ENCODE peak calls at places on chromosomes 2 and 18, in five cellular contexts. M, V, Y, D and S are unnamed samples.

GRCh38 chr2:10811552-10811951 is 1.0 kb downstream of the PDIA6 start:
- DNase-seq in V (no peak), D (no peak), M (no peak), Y (peak), S (peak)

GRCh38 chr2:241666627-241667400 is 19.8 kb downstream of the DTYMK start:
- DNase-seq in V (no peak), M (no peak), Y (peak), D (no peak), S (no peak)

GRCh38 chr2:145599761-145600160 is 1079.8 kb upstream of the ZEB2 start:
- DNase-seq in Y (no peak), V (no peak), M (no peak), D (no peak), S (peak)

GRCh38 chr2:137893145-137893544 is 71.1 kb upstream of the HNMT start:
- DNase-seq in V (no peak), M (no peak), Y (no peak), D (no peak), S (no peak)

GRCh38 chr2:46816846-46817726 is 98.5 kb downstream of the MCFD2 start:
- DNase-seq in V (no peak), D (no peak), M (no peak), Y (no peak), S (no peak)

GRCh38 chr2:94956797-94957391 is 68.6 kb upstream of the MAL start:
- DNase-seq in M (no peak), V (peak), D (peak), Y (peak), S (peak)

GRCh38 chr2:160562730-160563129 is 69.1 kb upstream of the RBMS1 start:
- DNase-seq in M (no peak), D (no peak), Y (no peak), V (no peak), S (no peak)

GRCh38 chr2:114192362-114192761 is 250.1 kb upstream of the DPP10 start:
- DNase-seq in Y (peak), D (no peak), V (no peak), M (no peak), S (no peak)

GRCh38 chr18:49459404-49460171 is 857 bp downstream of the DYM start:
- DNase-seq in D (no peak), Y (peak), V (no peak), M (no peak), S (no peak)

GRCh38 chr2:3643371-3644245 is 14.4 kb upstream of the ALLC start:
- DNase-seq in M (peak), Y (no peak), D (no peak), V (no peak), S (peak)

GRCh38 chr2:70675862-70676261 is 92.1 kb downstream of the ADD2 start:
- DNase-seq in Y (no peak), D (no peak), M (no peak), V (no peak), S (no peak)

GRCh38 chr2:63649829-63650228 is 61.1 kb downstream of the MDH1 start:
- DNase-seq in V (no peak), M (no peak), Y (no peak), D (no peak), S (no peak)

GRCh38 chr2:41779873-41780272 is 267.9 kb upstream of the PKDCC start:
- DNase-seq in V (no peak), D (no peak), M (no peak), Y (peak), S (no peak)

GRCh38 chr2:10946394-10946793 is 34.7 kb downstream of the KCNF1 start:
- DNase-seq in M (no peak), V (no peak), D (no peak), Y (no peak), S (no peak)

GRCh38 chr2:74471332-74472065 is 981 bp downstream of the MRPL53 start:
- DNase-seq in D (no peak), V (no peak), M (no peak), Y (peak), S (no peak)

GRCh38 chr2:56128235-56128634 is 55.6 kb upstream of the CCDC85A start:
- DNase-seq in M (no peak), Y (no peak), V (no peak), D (no peak), S (peak)

GRCh38 chr18:14925281-14925709 is 177.3 kb downstream of the ANKRD30B start:
- DNase-seq in V (no peak), M (no peak), D (no peak), Y (no peak), S (peak)

GRCh38 chr2:39118786-39119499 is 1.9 kb downstream of the SOS1 start:
- DNase-seq in D (no peak), Y (peak), M (no peak), V (no peak), S (peak)

GRCh38 chr2:38505779-38506178 is 96.9 kb downstream of the HNRNPLL start:
- DNase-seq in V (peak), M (peak), D (no peak), Y (peak), S (peak)

GRCh38 chr2:140876015-140876414 is 1254.8 kb downstream of the LRP1B start:
- DNase-seq in V (no peak), Y (no peak), M (no peak), D (no peak), S (no peak)

GRCh38 chr2:161844845-161845244 is 220.6 kb downstream of the SLC4A10 start:
- DNase-seq in V (no peak), Y (no peak), M (no peak), D (no peak), S (no peak)

GRCh38 chr2:239316562-239317465 is 84.0 kb downstream of the HDAC4 start:
- DNase-seq in D (no peak), Y (peak), V (peak), M (peak), S (no peak)

GRCh38 chr18:50606609-50607008 is 46.7 kb downstream of the MAPK4 start:
- DNase-seq in M (no peak), V (peak), Y (no peak), D (no peak), S (no peak)

GRCh38 chr2:176976766-176977165 is 235.8 kb upstream of the HNRNPA3 start:
- DNase-seq in V (no peak), M (no peak), D (no peak), Y (no peak), S (no peak)

GRCh38 chr2:62787381-62787780 is 81.9 kb downstream of the EHBP1 start:
- DNase-seq in M (no peak), Y (peak), D (no peak), V (no peak), S (no peak)

GRCh38 chr2:91477731-91478672 is 2786.5 kb downstream of the RPIA start:
- DNase-seq in V (peak), Y (peak), M (peak), D (no peak), S (peak)

GRCh38 chr2:177306550-177306949 is 42.0 kb upstream of the NFE2L2 start:
- DNase-seq in D (no peak), Y (peak), M (no peak), V (no peak), S (peak)

GRCh38 chr18:22093731-22094374 is 75.5 kb upstream of the GATA6 start:
- DNase-seq in Y (no peak), M (no peak), V (no peak), D (no peak), S (no peak)

GRCh38 chr2:136308621-136309020 is 190.7 kb upstream of the CXCR4 start:
- DNase-seq in D (no peak), M (no peak), Y (no peak), V (no peak), S (no peak)

GRCh38 chr2:197821550-197822218 is 17.3 kb downstream of the PLCL1 start:
- DNase-seq in D (no peak), M (no peak), Y (no peak), V (no peak), S (no peak)

GRCh38 chr2:207491086-207491485 is 38.7 kb upstream of the CREB1 start:
- DNase-seq in M (no peak), V (peak), Y (no peak), D (no peak), S (no peak)

GRCh38 chr18:31490387-31490786 is 7.6 kb upstream of the DSG2 start:
- DNase-seq in V (no peak), D (no peak), Y (no peak), M (no peak), S (no peak)

GRCh38 chr2:53768233-53768542 is 584 bp downstream of the CHAC2 start:
- DNase-seq in M (no peak), D (no peak), Y (peak), V (no peak), S (peak)

GRCh38 chr2:75571730-75572430 is 11.1 kb upstream of the EVA1A start:
- DNase-seq in M (no peak), D (no peak), V (no peak), Y (no peak), S (peak)

GRCh38 chr18:31819106-31819924 is 58.6 kb upstream of the SLC25A52 start:
- DNase-seq in D (peak), M (no peak), V (no peak), Y (peak), S (no peak)

GRCh38 chr2:65329551-65329950 is 101.9 kb downstream of the ACTR2 start:
- DNase-seq in M (no peak), Y (no peak), D (no peak), V (no peak), S (no peak)

GRCh38 chr2:100416939-100417744 is at the start of gene CHST10:
- DNase-seq in D (no peak), V (peak), Y (peak), M (no peak), S (peak)

GRCh38 chr2:215771241-215771640 is 242.1 kb downstream of the MREG start:
- DNase-seq in V (no peak), Y (no peak), D (no peak), M (no peak), S (no peak)
- H3K27ac ChIP-seq in V (no peak), Y (peak), D (no peak), M (no peak), S (peak)

GRCh38 chr2:157936464-157936863 is 60.3 kb upstream of the ACVR1 start:
- DNase-seq in Y (no peak), V (no peak), D (no peak), M (no peak), S (peak)
- TF ChIP-seq CTCF in Y (no peak), V (no peak), D (no peak), M (no peak), S (no peak)

GRCh38 chr2:201059961-201060525 is 11.4 kb downstream of the HYCC2 start:
- DNase-seq in D (no peak), Y (no peak), M (no peak), V (no peak), S (no peak)
- H3K4me3 ChIP-seq in D (no peak), Y (no peak), M (no peak), V (no peak), S (no peak)

DNA sequence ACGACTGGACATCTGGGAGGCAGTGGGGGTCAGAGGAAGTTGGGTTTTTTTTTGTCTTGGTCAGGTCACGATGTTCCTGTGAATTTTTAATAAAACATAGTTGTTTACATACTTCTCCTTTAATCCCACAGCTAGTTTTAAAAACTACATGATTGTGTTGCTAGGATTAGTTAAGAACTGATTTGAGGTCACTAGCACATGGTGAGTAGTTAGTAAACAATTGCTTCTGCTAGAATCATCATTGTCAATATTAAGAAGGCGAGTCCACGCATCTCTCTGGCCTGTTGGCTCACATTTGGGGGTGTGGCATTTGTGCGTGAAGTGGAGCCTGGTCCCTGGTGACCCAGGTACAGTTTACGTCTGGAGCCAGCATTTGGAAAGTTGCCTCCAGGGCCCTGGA is 59.4 kb downstream of the AGAP1 start:
- DNase-seq in D (no peak), M (no peak), Y (no peak), V (no peak), S (peak)
- H3K27ac ChIP-seq in D (no peak), M (no peak), Y (no peak), V (no peak), S (no peak)

GRCh38 chr2:20594957-20595356 is 55.9 kb downstream of the HS1BP3 start:
- DNase-seq in M (peak), D (no peak), V (no peak), Y (no peak), S (no peak)

GRCh38 chr2:20595439-20596192 is 55.3 kb downstream of the HS1BP3 start:
- DNase-seq in Y (peak), M (peak), D (no peak), V (no peak), S (no peak)

GRCh38 chr2:20594048-20594750 is 56.7 kb downstream of the HS1BP3 start:
- DNase-seq in M (peak), Y (no peak), D (no peak), V (no peak), S (no peak)

GRCh38 chr2:20592106-20593071 is 58.5 kb downstream of the HS1BP3 start:
- DNase-seq in D (no peak), M (peak), Y (no peak), V (no peak), S (no peak)

GRCh38 chr2:20593072-20594034 is 57.5 kb downstream of the HS1BP3 start:
- DNase-seq in M (peak), D (no peak), V (no peak), Y (peak), S (peak)
- TF ChIP-seq CTCF in M (no peak), D (no peak), V (no peak), Y (peak), S (peak)